ENCODE peak calls at places on chromosomes 1 and 21, in four cellular contexts. L is lower lobe of right lung, Y is body of pancreas, D is GM23338. W is an unnamed sample.

GRCh38 chr1:241772932-241773500 is 75.0 kb upstream of the EXO1 start:
- DNase-seq in D (no peak), L (no peak), Y (no peak), W (no peak)

GRCh38 chr1:23555949-23556640 is 3.2 kb downstream of the ID3 start:
- DNase-seq in Y (peak; percentile 68), L (no peak), D (peak; percentile 97), W (no peak)

GRCh38 chr1:66768935-66769334 is 16.7 kb downstream of the DYNLT5 start:
- DNase-seq in L (no peak), Y (no peak), D (no peak), W (no peak)

GRCh38 chr1:240946926-240947325 is 335.0 kb upstream of the GREM2 start:
- DNase-seq in L (no peak), Y (no peak), D (peak; percentile 69), W (peak; percentile 32)

GRCh38 chr21:41613421-41613998 is 105.6 kb upstream of the TMPRSS2 start:
- DNase-seq in L (no peak), Y (no peak), D (no peak), W (no peak)

GRCh38 chr21:42313501-42313969 is 1.7 kb downstream of the TFF3 start:
- DNase-seq in Y (no peak), L (no peak), D (peak; percentile 61), W (no peak)

GRCh38 chr1:6485140-6485936 is 6.1 kb downstream of the PLEKHG5 start:
- DNase-seq in Y (no peak), D (peak; percentile 52), L (no peak), W (no peak)

GRCh38 chr1:188188317-188188716 is 1359.6 kb downstream of the PLA2G4A start:
- DNase-seq in D (no peak), Y (no peak), L (no peak), W (no peak)

GRCh38 chr1:6866825-6867224 is 81.6 kb downstream of the CAMTA1 start:
- DNase-seq in L (no peak), Y (no peak), D (peak; percentile 53), W (no peak)

GRCh38 chr1:173202430-173203145 is 4.5 kb downstream of the TNFSF4 start:
- DNase-seq in D (peak; percentile 72), Y (peak; percentile 27), L (no peak), W (peak; percentile 74)

GRCh38 chr1:56411021-56411420 is 168.3 kb downstream of the PLPP3 start:
- DNase-seq in L (no peak), Y (no peak), D (no peak), W (no peak)
- H3K27ac ChIP-seq in L (peak overlapping the region; percentile 18), Y (no peak overlapping the region), D (no peak overlapping the region), W (no peak overlapping the region)

GRCh38 chr1:61741682-61742619 is at the start of gene PATJ:
- DNase-seq in L (peak; percentile 84), Y (peak; percentile 86), D (peak; percentile 93), W (no peak)
- TF ChIP-seq CTCF in L (no peak), Y (no peak), D (no peak), W (no peak)

GRCh38 chr1:93566227-93566626 is 115.4 kb downstream of the BCAR3 start:
- DNase-seq in D (no peak), L (no peak), Y (no peak), W (no peak)
- H3K27ac ChIP-seq in D (peak overlapping the region; percentile 35), L (peak overlapping the region; percentile 63), Y (no peak overlapping the region), W (no peak overlapping the region)

GRCh38 chr1:32426489-32427255 is 32.4 kb upstream of the BSDC1 start:
- DNase-seq in Y (peak; percentile 19), D (peak; percentile 87), L (peak; percentile 48), W (no peak)

GRCh38 chr1:32427264-32427963 is 33.2 kb upstream of the BSDC1 start:
- DNase-seq in L (no peak), Y (no peak), D (no peak), W (no peak)

GRCh38 chr1:32431736-32432400 is 33.0 kb upstream of the ZBTB8B start:
- DNase-seq in L (no peak), Y (no peak), D (no peak), W (no peak)
- TF ChIP-seq CTCF in L (no peak), Y (no peak), D (no peak), W (no peak)

GRCh38 chr1:150160964-150161626 is 11.4 kb downstream of the PLEKHO1 start:
- DNase-seq in L (no peak), Y (no peak), D (no peak), W (no peak)
- H3K27ac ChIP-seq in L (peak overlapping the region; percentile 85), Y (no peak overlapping the region), D (peak overlapping the region; percentile 22), W (peak overlapping the region; percentile 99)

GRCh38 chr21:34042735-34043134 is 30.6 kb upstream of the MRPS6 start:
- DNase-seq in D (no peak), L (no peak), Y (no peak), W (no peak)

GRCh38 chr21:34037009-34037408 is 36.4 kb upstream of the MRPS6 start:
- DNase-seq in Y (no peak), L (no peak), D (no peak), W (no peak)

GRCh38 chr21:34043333-34043732 is 30.0 kb upstream of the MRPS6 start:
- DNase-seq in D (no peak), L (no peak), Y (no peak), W (no peak)

GRCh38 chr21:34037446-34037845 is 35.9 kb upstream of the MRPS6 start:
- DNase-seq in D (no peak), Y (no peak), L (no peak), W (peak; percentile 46)

GRCh38 chr21:34039678-34040382 is 33.5 kb upstream of the MRPS6 start:
- DNase-seq in L (no peak), D (peak; percentile 64), Y (no peak), W (no peak)
- TF ChIP-seq CTCF in L (no peak), D (peak; percentile 28), Y (no peak), W (no peak)

DNA sequence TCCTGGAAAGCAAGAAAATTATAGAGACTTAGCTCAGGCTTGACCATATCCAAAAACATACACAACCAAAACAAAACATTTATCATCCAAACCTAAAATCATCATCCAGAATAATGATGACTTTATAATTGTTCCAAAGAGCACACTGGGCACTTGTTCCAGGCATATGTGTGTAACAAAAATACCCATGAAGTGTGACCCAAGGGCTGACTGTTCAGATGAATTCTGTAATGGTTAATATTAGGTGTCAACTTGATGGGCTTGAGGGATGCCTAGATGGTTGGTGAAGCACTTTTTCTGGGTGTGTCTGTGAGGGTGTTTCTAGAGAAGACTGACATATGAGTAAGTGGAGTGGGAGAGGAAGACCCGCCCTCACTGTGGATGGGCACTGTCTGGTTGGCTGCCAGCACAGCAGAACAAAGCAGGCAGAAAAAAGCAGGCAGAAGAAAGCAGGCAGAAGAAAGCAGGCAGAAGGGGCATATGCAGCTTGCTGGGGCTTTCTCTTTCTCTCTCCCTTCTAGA is 43.1 kb upstream of the CD2 start:
- DNase-seq in Y (no peak), D (peak; percentile 16), L (no peak), W (no peak)
- H3K27ac ChIP-seq in Y (no peak overlapping the region), D (no peak overlapping the region), L (peak overlapping the region; percentile 46), W (no peak overlapping the region)

GRCh38 chr1:50332941-50333594 is 90.2 kb downstream of the DMRTA2 start:
- DNase-seq in D (peak; percentile 85), L (peak; percentile 72), Y (peak; percentile 53), W (no peak)
- TF ChIP-seq CTCF in D (peak; percentile 63), L (peak; percentile 79), Y (peak; percentile 84), W (peak; percentile 57)

W was measured in AG04450.